ENCODE peak calls at places on chromosome 21, in four cellular contexts. M is AG08396, Q is NCI-H69, V is upper lobe of right lung. H is an unnamed sample.
A peak's percentile ranks its signal among the peaks of the same experiment; 100 is the strongest.

GRCh38 chr21:32335601-32336575 is 37.2 kb downstream of the MRAP start:
- DNase-seq in M (no peak), Q (peak; percentile 20), V (no peak), H (no peak)

GRCh38 chr21:44064852-44065403 is 42.3 kb upstream of the PWP2 start:
- DNase-seq in M (no peak), Q (no peak), V (no peak), H (no peak)

GRCh38 chr21:43810505-43811261 is 21.3 kb downstream of the RRP1 start:
- DNase-seq in M (peak; percentile 95), Q (peak; percentile 90), V (peak; percentile 96), H (no peak)

GRCh38 chr21:41251961-41252642 is 64.5 kb upstream of the FAM3B start:
- DNase-seq in M (peak; percentile 42), Q (no peak), V (no peak), H (no peak)

GRCh38 chr21:28257276-28257675 is 735.4 kb downstream of the LTN1 start:
- DNase-seq in M (no peak), Q (no peak), V (no peak), H (no peak)

GRCh38 chr21:18244721-18245486 is at the start of gene CHODL:
- DNase-seq in M (no peak), Q (peak; percentile 86), V (peak; percentile 63), H (no peak)

GRCh38 chr21:23900727-23901126 is 1706.6 kb downstream of the MRPL39 start:
- DNase-seq in M (no peak), Q (no peak), V (no peak), H (no peak)

GRCh38 chr21:29264721-29265120 is 34.0 kb upstream of the BACH1 start:
- DNase-seq in M (no peak), Q (no peak), V (no peak), H (no peak)

GRCh38 chr21:44485796-44486195 is 30.5 kb downstream of the LRRC3 start:
- DNase-seq in M (no peak), Q (no peak), V (no peak), H (no peak)

GRCh38 chr21:33230518-33231324 is 983 bp downstream of the IFNAR2 start:
- DNase-seq in M (peak; percentile 64), Q (peak; percentile 64), V (peak; percentile 76), H (peak; percentile 61)

GRCh38 chr21:42524341-42525227 is 10.9 kb downstream of the SLC37A1 start:
- DNase-seq in M (peak; percentile 42), Q (peak; percentile 95), V (peak; percentile 87), H (no peak)

GRCh38 chr21:42562816-42563215 is 49.2 kb downstream of the SLC37A1 start:
- DNase-seq in M (no peak), Q (no peak), V (peak; percentile 47), H (no peak)

GRCh38 chr21:33976082-33976979 is 60.7 kb upstream of the ATP5PO start:
- DNase-seq in M (peak; percentile 82), Q (peak; percentile 42), V (no peak), H (peak; percentile 90)

GRCh38 chr21:44329086-44329889 is 9.9 kb downstream of the CFAP410 start:
- DNase-seq in M (no peak), Q (peak; percentile 37), V (no peak), H (no peak)

GRCh38 chr21:45577806-45578801 is 35.9 kb upstream of the SLC19A1 start:
- DNase-seq in M (no peak), Q (peak; percentile 87), V (peak; percentile 74), H (no peak)

GRCh38 chr21:26165331-26165730 is 5.2 kb downstream of the APP start:
- DNase-seq in M (no peak), Q (no peak), V (no peak), H (no peak)

GRCh38 chr21:36780861-36781260 is 81.9 kb downstream of the SIM2 start:
- DNase-seq in M (no peak), Q (no peak), V (no peak), H (no peak)

GRCh38 chr21:34567574-34567973 is 47.3 kb downstream of the RCAN1 start:
- DNase-seq in M (no peak), Q (no peak), V (no peak), H (no peak)

GRCh38 chr21:42041711-42042110 is 29.4 kb upstream of the UMODL1 start:
- DNase-seq in M (no peak), Q (peak; percentile 45), V (no peak), H (no peak)

GRCh38 chr21:46108827-46109226 is 10.9 kb downstream of the COL6A2 start:
- DNase-seq in M (no peak), Q (no peak), V (no peak), H (no peak)

GRCh38 chr21:27550258-27550657 is 583.4 kb upstream of the ADAMTS5 start:
- DNase-seq in M (no peak), Q (no peak), V (no peak), H (no peak)

GRCh38 chr21:16102113-16102512 is 372.3 kb downstream of the USP25 start:
- DNase-seq in M (no peak), Q (no peak), V (no peak), H (no peak)

H was measured in RWPE2.